ENCODE peak calls at places on chromosomes 12 and 14, in nine cellular contexts. V is cardiac muscle cell, C is GM06990, S is kidney epithelial cell, Y is heart right ventricle, J is foreskin fibroblast, L is uterus, A is GM23338, R is ovary. K is an unnamed sample.

GRCh38 chr14:24123465-24124417 is 6.7 kb upstream of the FITM1 start:
- DNase-seq in V (no peak), C (no peak), S (no peak), Y (no peak), J (no peak), L (no peak), A (no peak), R (no peak), K (no peak)

GRCh38 chr14:66708262-66708661 is 200.3 kb downstream of the GPHN start:
- DNase-seq in V (no peak), C (no peak), S (no peak), Y (no peak), J (peak), L (no peak), A (no peak), R (no peak), K (peak)

GRCh38 chr12:106039242-106039641 is 99.5 kb downstream of the NUAK1 start:
- DNase-seq in V (no peak), C (no peak), S (no peak), Y (peak), J (no peak), L (no peak), A (no peak), R (no peak), K (no peak)

GRCh38 chr12:68483592-68484373 is 126.9 kb upstream of the RAP1B start:
- DNase-seq in V (no peak), C (no peak), S (no peak), Y (no peak), J (peak), L (no peak), A (no peak), R (no peak), K (peak)

GRCh38 chr12:31226639-31227038 is 99.3 kb downstream of the SINHCAF start:
- DNase-seq in V (no peak), C (no peak), S (no peak), Y (no peak), J (no peak), L (no peak), A (no peak), R (no peak), K (no peak)

GRCh38 chr12:96141216-96141944 is 52.8 kb upstream of the ELK3 start:
- DNase-seq in V (no peak), C (no peak), S (peak), Y (no peak), J (peak), L (no peak), A (no peak), R (no peak), K (peak)

GRCh38 chr12:52260351-52261210 is 13.9 kb upstream of the KRT86 start:
- DNase-seq in V (no peak), C (no peak), S (no peak), Y (no peak), J (peak), L (no peak), A (no peak), R (no peak), K (no peak)

GRCh38 chr12:121939190-121939589 is 20.8 kb downstream of the CFAP251 start:
- DNase-seq in V (no peak), C (no peak), S (no peak), Y (no peak), J (no peak), L (no peak), A (no peak), R (no peak), K (no peak)

GRCh38 chr12:109301643-109302176 is 7.4 kb downstream of the FOXN4 start:
- DNase-seq in V (no peak), C (no peak), S (no peak), Y (no peak), J (no peak), L (no peak), A (no peak), R (no peak), K (no peak)

GRCh38 chr14:104171948-104172347 is 33.6 kb downstream of the KIF26A start:
- DNase-seq in V (no peak), C (no peak), S (no peak), Y (peak), J (no peak), L (no peak), A (no peak), R (peak), K (no peak)

GRCh38 chr12:124677552-124678356 is 110.3 kb upstream of the NCOR2 start:
- DNase-seq in V (no peak), C (no peak), S (no peak), Y (no peak), J (no peak), L (no peak), A (no peak), R (peak), K (no peak)

GRCh38 chr12:106058256-106059182 is 80.2 kb downstream of the NUAK1 start:
- DNase-seq in V (no peak), C (no peak), S (no peak), Y (no peak), J (peak), L (no peak), A (no peak), R (no peak), K (peak)

GRCh38 chr12:109685574-109686447 is 27.8 kb upstream of the FAM222A start:
- DNase-seq in V (no peak), C (no peak), S (no peak), Y (no peak), J (no peak), L (no peak), A (no peak), R (no peak), K (no peak)

GRCh38 chr14:101108579-101109346 is 205.2 kb upstream of the RTL1 start:
- DNase-seq in V (no peak), C (no peak), S (no peak), Y (no peak), J (no peak), L (no peak), A (no peak), R (no peak), K (no peak)

GRCh38 chr14:90820958-90821357 is 4.7 kb upstream of the TTC7B start:
- DNase-seq in V (no peak), C (peak), S (peak), Y (no peak), J (peak), L (no peak), A (no peak), R (no peak), K (no peak)

DNA sequence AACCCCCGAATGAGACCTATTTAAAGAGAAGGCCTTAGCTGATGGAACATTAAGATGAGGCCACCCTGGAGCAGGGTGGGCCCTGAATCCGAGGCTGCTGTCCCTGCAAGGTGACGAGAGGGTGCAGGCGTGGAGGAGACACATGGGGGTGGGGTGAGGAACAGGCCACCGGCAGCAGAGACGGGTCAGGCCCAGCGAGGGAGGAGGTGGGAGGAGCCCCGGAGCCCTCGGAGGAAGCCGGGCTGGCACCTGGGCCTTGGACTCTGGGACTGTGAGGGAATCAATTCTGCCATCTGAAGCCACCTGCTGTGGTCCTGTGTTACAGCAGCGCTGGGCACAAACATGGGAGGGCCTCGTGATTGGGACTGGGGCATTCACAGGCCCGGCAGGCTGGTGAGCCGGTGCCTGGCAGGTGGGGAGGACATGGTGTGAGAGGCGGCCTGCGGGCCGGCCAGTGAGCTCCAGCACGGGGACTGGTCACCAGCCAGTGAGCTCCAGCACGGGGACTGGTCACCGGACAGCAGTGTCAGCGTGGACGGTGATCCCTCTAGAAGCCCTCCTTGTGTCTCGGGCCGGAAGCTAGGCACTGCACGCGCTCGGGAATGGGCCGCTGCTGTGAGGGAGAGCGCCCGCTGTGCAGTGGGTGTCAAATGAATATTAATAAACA is 46.7 kb downstream of the NOC4L start:
- DNase-seq in V (no peak), C (no peak), S (no peak), Y (no peak), J (no peak), L (no peak), A (no peak), R (no peak), K (no peak)
- H3K4me3 ChIP-seq in V (no peak), C (no peak), S (no peak), Y (no peak), J (no peak), L (no peak), A (no peak), R (no peak), K (no peak)

GRCh38 chr12:115785548-115785947 is 491.9 kb downstream of the MED13L start:
- DNase-seq in V (no peak), C (no peak), S (no peak), Y (no peak), J (no peak), L (no peak), A (peak), R (no peak), K (no peak)
- TF ChIP-seq CTCF in V (no peak), C (no peak), S (no peak), Y (no peak), J (no peak), L (no peak), A (peak), R (no peak), K (no peak)

DNA sequence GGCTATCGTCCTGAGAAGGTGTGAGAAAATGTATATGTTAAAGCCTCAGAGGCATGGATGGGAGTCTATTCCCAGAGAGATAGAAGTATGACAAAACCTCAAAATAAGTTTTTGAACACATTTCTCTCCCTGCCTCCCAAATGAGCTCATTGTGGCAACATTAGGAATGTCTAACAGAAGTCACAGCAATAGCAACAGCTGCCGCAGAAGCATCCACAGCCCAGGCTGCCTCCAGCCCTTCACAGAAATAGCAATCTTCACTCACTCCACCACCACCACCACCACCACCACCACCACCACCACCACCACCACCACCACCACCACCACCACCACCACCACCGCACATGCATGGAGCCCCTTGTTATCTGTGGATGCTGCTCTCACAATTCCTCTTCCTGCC is 18.3 kb upstream of the GALNT8 start:
- DNase-seq in V (no peak), C (no peak), S (no peak), Y (no peak), J (no peak), L (no peak), A (no peak), R (no peak), K (no peak)
- H3K4me3 ChIP-seq in V (no peak), C (no peak), S (no peak), Y (no peak), J (no peak), L (no peak), A (no peak), R (no peak), K (no peak)

GRCh38 chr14:81332725-81333124 is 67.4 kb downstream of the STON2 start:
- DNase-seq in V (no peak), C (no peak), S (no peak), Y (no peak), J (no peak), L (no peak), A (no peak), R (no peak), K (no peak)

GRCh38 chr14:81329640-81330385 is 70.3 kb downstream of the STON2 start:
- DNase-seq in V (no peak), C (no peak), S (no peak), Y (no peak), J (no peak), L (no peak), A (no peak), R (no peak), K (no peak)

GRCh38 chr14:81331229-81332026 is 68.7 kb downstream of the STON2 start:
- DNase-seq in V (no peak), C (no peak), S (no peak), Y (no peak), J (no peak), L (no peak), A (no peak), R (no peak), K (no peak)

GRCh38 chr14:81326451-81326850 is 73.7 kb downstream of the STON2 start:
- DNase-seq in V (no peak), C (no peak), S (no peak), Y (no peak), J (no peak), L (no peak), A (no peak), R (no peak), K (no peak)

DNA sequence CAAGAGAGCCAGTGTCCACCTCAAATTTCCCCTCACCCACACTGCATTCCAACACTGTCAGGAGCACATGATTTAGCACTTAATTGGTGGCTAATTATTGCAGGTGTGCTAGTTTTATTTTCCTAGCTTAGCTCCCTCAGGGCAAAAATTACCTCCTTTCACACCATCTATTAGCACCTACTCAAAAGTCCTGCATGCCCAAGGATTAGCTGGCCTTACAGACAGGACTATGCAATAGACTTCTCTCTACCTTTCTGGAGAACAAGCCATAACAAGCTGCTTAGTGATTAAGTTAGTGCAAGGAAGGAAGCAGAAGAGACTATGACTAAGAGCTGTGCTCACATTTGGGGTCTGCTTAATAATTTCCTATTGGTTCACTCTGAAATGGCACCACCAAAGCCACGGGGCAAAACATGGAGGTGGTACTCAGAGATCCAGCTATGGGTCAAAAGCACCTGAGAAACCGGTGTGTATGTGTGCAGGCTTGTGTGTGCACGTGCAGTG is 69.5 kb downstream of the STON2 start:
- DNase-seq in V (no peak), C (no peak), S (no peak), Y (no peak), J (no peak), L (no peak), A (no peak), R (no peak), K (no peak)
- TF ChIP-seq CTCF in V (no peak), C (no peak), S (no peak), Y (no peak), J (no peak), L (no peak), A (no peak), R (no peak), K (no peak)